ENCODE peak calls at places on chromosomes 2 and 18, in nine cellular contexts. D is tibial nerve, A is A549, R is GM12878, B is stomach, U is HepG2, P is K562, W is suprapubic skin, Y is upper lobe of left lung. Z is an unnamed sample.

GRCh38 chr2:75238670-75239330 is 39.5 kb upstream of the TACR1 start:
- DNase-seq in P (no peak), R (no peak), W (no peak), A (peak), U (no peak), D (no peak), Y (no peak), B (no peak), Z (no peak)

GRCh38 chr18:78789850-78790249 is 189.8 kb upstream of the SALL3 start:
- DNase-seq in P (no peak), W (no peak), R (no peak), A (no peak), B (no peak), D (no peak), Y (no peak), U (no peak), Z (no peak)

GRCh38 chr2:218223046-218223445 is 6.1 kb downstream of the ARPC2 start:
- DNase-seq in A (no peak), W (no peak), D (no peak), P (no peak), Y (no peak), U (no peak), R (no peak), B (no peak), Z (no peak)

GRCh38 chr18:111292-112014 is 46.9 kb upstream of the USP14 start:
- DNase-seq in B (peak), W (no peak), U (peak), Y (peak), P (peak), R (no peak), A (peak), D (no peak), Z (peak)

GRCh38 chr2:233129351-233129978 is 69.3 kb downstream of the INPP5D start:
- DNase-seq in W (no peak), R (no peak), U (no peak), D (no peak), P (no peak), A (peak), Y (no peak), B (no peak), Z (no peak)

GRCh38 chr2:240437181-240437860 is 1.9 kb downstream of the GPC1 start:
- DNase-seq in Y (peak), R (no peak), P (no peak), D (no peak), A (no peak), B (no peak), W (peak), U (no peak), Z (peak)

GRCh38 chr2:210818473-210818872 is 262.1 kb downstream of the CPS1 start:
- DNase-seq in B (no peak), Y (no peak), A (no peak), U (peak), W (no peak), D (no peak), P (no peak), R (no peak), Z (no peak)

GRCh38 chr2:79860233-79861058 is 347.6 kb downstream of the CTNNA2 start:
- DNase-seq in W (no peak), P (peak), A (peak), R (no peak), D (no peak), U (peak), Y (no peak), B (no peak), Z (no peak)

GRCh38 chr2:94982661-94983060 is 42.8 kb upstream of the MAL start:
- DNase-seq in W (peak), U (no peak), Y (no peak), B (no peak), P (no peak), A (no peak), D (no peak), R (no peak), Z (no peak)

GRCh38 chr18:59672125-59672769 is 25.0 kb downstream of the CCBE1 start:
- DNase-seq in R (no peak), B (no peak), D (no peak), Y (no peak), W (no peak), P (no peak), U (no peak), A (no peak), Z (no peak)

GRCh38 chr2:182522428-182522896 is 95.6 kb upstream of the PDE1A start:
- DNase-seq in W (no peak), Y (no peak), D (no peak), U (no peak), R (no peak), B (no peak), A (no peak), P (no peak), Z (no peak)

GRCh38 chr2:201116115-201116958 is at the start of gene CFLAR:
- DNase-seq in W (peak), P (peak), B (peak), D (peak), U (peak), Y (peak), A (peak), R (no peak), Z (peak)

GRCh38 chr2:202122975-202123765 is 50.1 kb downstream of the KIAA2012 start:
- DNase-seq in B (no peak), Y (no peak), A (no peak), P (no peak), W (no peak), D (no peak), U (no peak), R (no peak), Z (peak)

GRCh38 chr18:33201509-33201926 is 239.0 kb downstream of the CCDC178 start:
- DNase-seq in P (no peak), Y (no peak), W (no peak), B (no peak), D (no peak), A (no peak), R (no peak), U (peak), Z (peak)

GRCh38 chr18:25103468-25104155 is 248.4 kb downstream of the ZNF521 start:
- DNase-seq in P (no peak), D (no peak), B (no peak), R (no peak), U (no peak), A (no peak), W (no peak), Y (no peak), Z (no peak)

GRCh38 chr2:30505500-30506180 is 58.6 kb downstream of the LCLAT1 start:
- DNase-seq in P (no peak), Y (no peak), R (no peak), D (no peak), A (no peak), U (peak), B (no peak), W (no peak), Z (no peak)

GRCh38 chr2:95278637-95279225 is 4.5 kb downstream of the PROM2 start:
- DNase-seq in D (no peak), U (no peak), A (no peak), W (no peak), B (no peak), R (no peak), P (no peak), Y (no peak), Z (no peak)

GRCh38 chr2:96505231-96505889 is at the start of gene NEURL3:
- DNase-seq in R (no peak), D (no peak), A (peak), U (peak), W (no peak), Y (no peak), P (no peak), B (no peak), Z (no peak)

GRCh38 chr18:12032786-12033642 is 51.7 kb downstream of the IMPA2 start:
- DNase-seq in W (peak), R (no peak), U (no peak), A (no peak), P (no peak), B (no peak), D (no peak), Y (no peak), Z (no peak)

GRCh38 chr2:106983305-106983704 is 97.3 kb upstream of the ST6GAL2 start:
- DNase-seq in W (no peak), R (no peak), B (no peak), U (no peak), P (no peak), A (no peak), Y (no peak), D (no peak), Z (no peak)

GRCh38 chr2:200677721-200678532 is 92.1 kb downstream of the AOX1 start:
- DNase-seq in D (no peak), R (no peak), Y (no peak), U (peak), A (no peak), P (no peak), W (no peak), B (no peak), Z (peak)

GRCh38 chr2:152426801-152427200 is 91.8 kb downstream of the FMNL2 start:
- DNase-seq in B (no peak), D (no peak), U (no peak), A (no peak), W (no peak), R (no peak), P (no peak), Y (no peak), Z (no peak)

GRCh38 chr2:66301767-66302140 is 133.2 kb upstream of the MEIS1 start:
- DNase-seq in P (no peak), D (no peak), A (no peak), W (no peak), B (no peak), R (no peak), U (no peak), Y (peak), Z (no peak)

GRCh38 chr2:214069254-214069653 is 341.6 kb upstream of the VWC2L start:
- DNase-seq in R (no peak), D (no peak), A (peak), B (no peak), P (no peak), W (no peak), U (peak), Y (no peak), Z (no peak)

GRCh38 chr2:218152777-218153176 is 14.0 kb downstream of the CXCR1 start:
- DNase-seq in B (peak), D (no peak), A (no peak), R (no peak), P (no peak), U (no peak), Y (no peak), W (peak), Z (no peak)

GRCh38 chr2:118738524-118739308 is 108.7 kb downstream of the EN1 start:
- DNase-seq in A (peak), D (no peak), W (peak), R (no peak), B (no peak), Y (no peak), U (peak), P (peak), Z (peak)

GRCh38 chr2:196718796-196719564 is 79.5 kb downstream of the CCDC150 start:
- DNase-seq in Y (peak), D (peak), U (peak), A (peak), R (no peak), P (peak), B (no peak), W (no peak), Z (no peak)

DNA sequence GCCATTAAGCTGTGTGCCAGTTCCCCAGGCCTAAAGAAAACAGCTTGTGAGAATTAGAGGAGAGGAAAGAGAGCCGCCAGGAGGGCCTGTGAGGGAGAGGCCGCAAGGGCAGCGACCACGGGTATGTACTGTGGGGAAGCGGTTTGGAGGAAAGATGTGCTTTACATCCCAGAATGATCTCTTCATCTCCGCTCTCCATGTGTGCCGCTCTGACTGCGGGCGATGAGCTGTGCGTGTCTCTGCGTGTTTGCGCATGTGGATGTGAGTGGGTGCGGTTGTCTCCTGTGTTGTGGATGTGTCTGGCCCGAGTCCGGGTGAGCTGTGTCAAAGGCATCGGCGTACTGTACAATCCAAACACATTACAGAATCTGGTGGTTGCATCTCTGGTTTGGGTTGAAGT is 83.0 kb downstream of the DYSF start:
- DNase-seq in B (no peak), W (peak), Y (no peak), A (no peak), U (no peak), P (no peak), R (no peak), D (no peak), Z (no peak)
- TF ChIP-seq EP300 in B (no peak), W (no peak), Y (no peak), A (no peak), U (no peak), P (no peak), R (no peak), D (no peak), Z (no peak)

DNA sequence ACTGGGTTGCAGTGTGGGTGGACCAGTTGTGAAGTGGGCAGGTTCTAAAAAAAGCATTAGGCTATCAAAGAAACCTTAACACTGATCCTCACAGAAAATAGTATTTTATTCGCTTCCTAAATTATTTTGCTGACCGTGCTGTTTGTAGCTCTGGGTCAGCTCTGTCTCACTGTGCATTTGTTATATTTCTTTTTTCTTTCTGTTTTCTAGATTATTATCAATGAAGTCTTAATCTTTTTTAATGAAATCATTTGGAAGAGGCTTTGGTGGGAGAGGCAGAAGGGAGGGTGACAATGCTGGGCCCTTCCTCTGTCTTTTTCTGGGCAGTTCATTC is 213.6 kb downstream of the PTGR3 start:
- DNase-seq in U (no peak), R (no peak), D (no peak), W (no peak), A (no peak), P (no peak), Y (no peak), B (no peak), Z (no peak)
- TF ChIP-seq EP300 in U (no peak), R (no peak), D (no peak), W (no peak), A (no peak), P (no peak), Y (no peak), B (no peak), Z (no peak)

GRCh38 chr2:177101930-177102329 is 110.7 kb upstream of the HNRNPA3 start:
- DNase-seq in Y (no peak), P (no peak), U (no peak), B (no peak), R (no peak), A (no peak), W (no peak), D (no peak), Z (no peak)
- TF ChIP-seq EP300 in Y (no peak), P (no peak), U (no peak), B (no peak), R (no peak), A (no peak), W (no peak), D (no peak), Z (no peak)

GRCh38 chr2:105431367-105432088 is 32.7 kb upstream of the FHL2 start:
- DNase-seq in A (no peak), Y (no peak), W (no peak), B (no peak), D (peak), P (no peak), U (no peak), R (no peak), Z (peak)
- TF ChIP-seq EP300 in A (no peak), Y (no peak), W (no peak), B (no peak), D (no peak), P (no peak), U (no peak), R (no peak), Z (no peak)

DNA sequence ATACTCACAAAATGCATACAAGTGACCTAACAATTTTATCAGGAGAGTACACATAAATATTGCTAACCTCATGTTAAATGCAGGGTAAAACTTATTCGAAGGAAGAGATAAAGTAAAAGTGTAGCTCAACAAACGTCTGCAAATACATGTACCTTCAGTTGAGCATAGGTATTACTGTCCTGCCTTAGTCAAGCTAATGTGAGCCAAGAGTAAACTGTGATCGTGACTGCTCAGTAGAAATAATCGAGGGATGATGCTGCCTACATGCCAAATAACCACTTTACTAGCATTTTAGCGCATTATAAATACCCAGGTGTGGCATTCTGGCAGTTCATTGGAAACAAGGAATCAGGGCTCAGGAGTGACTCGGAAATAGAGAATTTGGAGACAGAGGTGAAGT is 779.5 kb downstream of the SOCS6 start:
- DNase-seq in U (no peak), A (no peak), B (no peak), R (no peak), D (no peak), Y (no peak), P (no peak), W (no peak), Z (no peak)
- TF ChIP-seq EP300 in U (no peak), A (no peak), B (no peak), R (no peak), D (no peak), Y (no peak), P (no peak), W (no peak), Z (no peak)